ENCODE peak calls at places on chromosomes 4 and X, in ten cellular contexts. One of them, this sample, is unnamed.

GRCh38 chr4:179307297-179308136 is 1865.3 kb upstream of the AGA start:
- DNase-seq in fibroblast of mammary gland: peak
- DNase-seq in NT2/D1: peak
- DNase-seq in activated CD8-positive, alpha-beta T cell treated with anti-CD3 and anti-CD28 coated beads for 36 hours: peak
- DNase-seq in mucosa of descending colon: no peak
- DNase-seq in psoas muscle: no peak
- DNase-seq in effector memory CD8-positive, alpha-beta T cell: no peak
- DNase-seq in EL: peak
- DNase-seq in Right ventricle myocardium inferior: no peak
- DNase-seq in activated CD4-positive, alpha-beta T cell treated with anti-CD3 and anti-CD28 coated beads, Interleukin-2, amount 10 ng/mL, durations not matched to agents 7 days and 5 days: peak
- DNase-seq in this sample: peak

GRCh38 chrX:42151808-42152207 is 228.5 kb upstream of the CASK start:
- DNase-seq in activated CD4-positive, alpha-beta T cell treated with anti-CD3 and anti-CD28 coated beads, Interleukin-2, amount 10 ng/mL, durations not matched to agents 7 days and 5 days: no peak
- DNase-seq in EL: no peak
- DNase-seq in fibroblast of mammary gland: no peak
- DNase-seq in psoas muscle: no peak
- DNase-seq in Right ventricle myocardium inferior: no peak
- DNase-seq in mucosa of descending colon: no peak
- DNase-seq in effector memory CD8-positive, alpha-beta T cell: no peak
- DNase-seq in NT2/D1: no peak
- DNase-seq in activated CD8-positive, alpha-beta T cell treated with anti-CD3 and anti-CD28 coated beads for 36 hours: no peak
- DNase-seq in this sample: no peak

GRCh38 chr4:168486961-168487820 is 6.9 kb upstream of the DDX60L start:
- DNase-seq in psoas muscle: no peak
- DNase-seq in activated CD8-positive, alpha-beta T cell treated with anti-CD3 and anti-CD28 coated beads for 36 hours: peak
- DNase-seq in effector memory CD8-positive, alpha-beta T cell: no peak
- DNase-seq in Right ventricle myocardium inferior: no peak
- DNase-seq in NT2/D1: no peak
- DNase-seq in activated CD4-positive, alpha-beta T cell treated with anti-CD3 and anti-CD28 coated beads, Interleukin-2, amount 10 ng/mL, durations not matched to agents 7 days and 5 days: no peak
- DNase-seq in mucosa of descending colon: no peak
- DNase-seq in fibroblast of mammary gland: peak
- DNase-seq in EL: peak
- DNase-seq in this sample: no peak

GRCh38 chr4:139875456-139875855 is 209.8 kb downstream of the MGST2 start:
- DNase-seq in fibroblast of mammary gland: no peak
- DNase-seq in Right ventricle myocardium inferior: no peak
- DNase-seq in activated CD8-positive, alpha-beta T cell treated with anti-CD3 and anti-CD28 coated beads for 36 hours: no peak
- DNase-seq in NT2/D1: peak
- DNase-seq in mucosa of descending colon: no peak
- DNase-seq in effector memory CD8-positive, alpha-beta T cell: no peak
- DNase-seq in activated CD4-positive, alpha-beta T cell treated with anti-CD3 and anti-CD28 coated beads, Interleukin-2, amount 10 ng/mL, durations not matched to agents 7 days and 5 days: no peak
- DNase-seq in EL: no peak
- DNase-seq in psoas muscle: no peak
- DNase-seq in this sample: no peak

GRCh38 chrX:40468033-40468979 is 112.5 kb upstream of the ATP6AP2 start:
- DNase-seq in mucosa of descending colon: no peak
- DNase-seq in effector memory CD8-positive, alpha-beta T cell: no peak
- DNase-seq in EL: peak
- DNase-seq in Right ventricle myocardium inferior: no peak
- DNase-seq in NT2/D1: peak
- DNase-seq in activated CD8-positive, alpha-beta T cell treated with anti-CD3 and anti-CD28 coated beads for 36 hours: peak
- DNase-seq in activated CD4-positive, alpha-beta T cell treated with anti-CD3 and anti-CD28 coated beads, Interleukin-2, amount 10 ng/mL, durations not matched to agents 7 days and 5 days: peak
- DNase-seq in psoas muscle: no peak
- DNase-seq in fibroblast of mammary gland: peak
- DNase-seq in this sample: peak

GRCh38 chrX:153670748-153671588 is 2.6 kb downstream of the PNCK start:
- DNase-seq in psoas muscle: no peak
- DNase-seq in mucosa of descending colon: no peak
- DNase-seq in Right ventricle myocardium inferior: peak
- DNase-seq in fibroblast of mammary gland: no peak
- DNase-seq in effector memory CD8-positive, alpha-beta T cell: no peak
- DNase-seq in activated CD8-positive, alpha-beta T cell treated with anti-CD3 and anti-CD28 coated beads for 36 hours: no peak
- DNase-seq in EL: no peak
- DNase-seq in NT2/D1: no peak
- DNase-seq in activated CD4-positive, alpha-beta T cell treated with anti-CD3 and anti-CD28 coated beads, Interleukin-2, amount 10 ng/mL, durations not matched to agents 7 days and 5 days: no peak
- DNase-seq in this sample: no peak

GRCh38 chr4:97453186-97453585 is 690.1 kb downstream of the STPG2 start:
- DNase-seq in activated CD4-positive, alpha-beta T cell treated with anti-CD3 and anti-CD28 coated beads, Interleukin-2, amount 10 ng/mL, durations not matched to agents 7 days and 5 days: no peak
- DNase-seq in activated CD8-positive, alpha-beta T cell treated with anti-CD3 and anti-CD28 coated beads for 36 hours: no peak
- DNase-seq in effector memory CD8-positive, alpha-beta T cell: no peak
- DNase-seq in psoas muscle: no peak
- DNase-seq in EL: no peak
- DNase-seq in Right ventricle myocardium inferior: no peak
- DNase-seq in mucosa of descending colon: no peak
- DNase-seq in NT2/D1: no peak
- DNase-seq in fibroblast of mammary gland: no peak
- DNase-seq in this sample: no peak

GRCh38 chr4:2048831-2049230 is 10.3 kb upstream of the NAT8L start:
- DNase-seq in fibroblast of mammary gland: peak
- DNase-seq in psoas muscle: no peak
- DNase-seq in mucosa of descending colon: no peak
- DNase-seq in Right ventricle myocardium inferior: no peak
- DNase-seq in activated CD8-positive, alpha-beta T cell treated with anti-CD3 and anti-CD28 coated beads for 36 hours: no peak
- DNase-seq in activated CD4-positive, alpha-beta T cell treated with anti-CD3 and anti-CD28 coated beads, Interleukin-2, amount 10 ng/mL, durations not matched to agents 7 days and 5 days: no peak
- DNase-seq in EL: no peak
- DNase-seq in effector memory CD8-positive, alpha-beta T cell: no peak
- DNase-seq in NT2/D1: no peak
- DNase-seq in this sample: no peak

GRCh38 chr4:74618659-74619058 is 173.7 kb downstream of the AREG start:
- DNase-seq in NT2/D1: no peak
- DNase-seq in activated CD8-positive, alpha-beta T cell treated with anti-CD3 and anti-CD28 coated beads for 36 hours: no peak
- DNase-seq in effector memory CD8-positive, alpha-beta T cell: no peak
- DNase-seq in psoas muscle: no peak
- DNase-seq in fibroblast of mammary gland: peak
- DNase-seq in Right ventricle myocardium inferior: no peak
- DNase-seq in EL: peak
- DNase-seq in activated CD4-positive, alpha-beta T cell treated with anti-CD3 and anti-CD28 coated beads, Interleukin-2, amount 10 ng/mL, durations not matched to agents 7 days and 5 days: no peak
- DNase-seq in mucosa of descending colon: no peak
- DNase-seq in this sample: no peak

GRCh38 chrX:87078231-87078630 is 439.4 kb upstream of the KLHL4 start:
- DNase-seq in EL: no peak
- DNase-seq in fibroblast of mammary gland: no peak
- DNase-seq in mucosa of descending colon: no peak
- DNase-seq in psoas muscle: no peak
- DNase-seq in Right ventricle myocardium inferior: no peak
- DNase-seq in activated CD8-positive, alpha-beta T cell treated with anti-CD3 and anti-CD28 coated beads for 36 hours: no peak
- DNase-seq in effector memory CD8-positive, alpha-beta T cell: no peak
- DNase-seq in activated CD4-positive, alpha-beta T cell treated with anti-CD3 and anti-CD28 coated beads, Interleukin-2, amount 10 ng/mL, durations not matched to agents 7 days and 5 days: no peak
- DNase-seq in NT2/D1: no peak
- DNase-seq in this sample: no peak

GRCh38 chr4:56976283-56976877 is 1.0 kb downstream of the NOA1 start:
- DNase-seq in activated CD4-positive, alpha-beta T cell treated with anti-CD3 and anti-CD28 coated beads, Interleukin-2, amount 10 ng/mL, durations not matched to agents 7 days and 5 days: no peak
- DNase-seq in EL: peak
- DNase-seq in Right ventricle myocardium inferior: peak
- DNase-seq in NT2/D1: no peak
- DNase-seq in activated CD8-positive, alpha-beta T cell treated with anti-CD3 and anti-CD28 coated beads for 36 hours: peak
- DNase-seq in psoas muscle: no peak
- DNase-seq in effector memory CD8-positive, alpha-beta T cell: no peak
- DNase-seq in mucosa of descending colon: no peak
- DNase-seq in fibroblast of mammary gland: no peak
- DNase-seq in this sample: peak

GRCh38 chrX:27599928-27600327 is 9.8 kb downstream of the DCAF8L2 start:
- DNase-seq in EL: no peak
- DNase-seq in activated CD4-positive, alpha-beta T cell treated with anti-CD3 and anti-CD28 coated beads, Interleukin-2, amount 10 ng/mL, durations not matched to agents 7 days and 5 days: no peak
- DNase-seq in psoas muscle: no peak
- DNase-seq in fibroblast of mammary gland: peak
- DNase-seq in activated CD8-positive, alpha-beta T cell treated with anti-CD3 and anti-CD28 coated beads for 36 hours: no peak
- DNase-seq in mucosa of descending colon: no peak
- DNase-seq in NT2/D1: no peak
- DNase-seq in effector memory CD8-positive, alpha-beta T cell: no peak
- DNase-seq in Right ventricle myocardium inferior: no peak
- DNase-seq in this sample: no peak

GRCh38 chr4:87975466-87975865 is at the start of gene SPP1:
- DNase-seq in fibroblast of mammary gland: peak
- DNase-seq in psoas muscle: no peak
- DNase-seq in Right ventricle myocardium inferior: no peak
- DNase-seq in EL: peak
- DNase-seq in mucosa of descending colon: no peak
- DNase-seq in NT2/D1: peak
- DNase-seq in effector memory CD8-positive, alpha-beta T cell: no peak
- DNase-seq in activated CD4-positive, alpha-beta T cell treated with anti-CD3 and anti-CD28 coated beads, Interleukin-2, amount 10 ng/mL, durations not matched to agents 7 days and 5 days: peak
- DNase-seq in activated CD8-positive, alpha-beta T cell treated with anti-CD3 and anti-CD28 coated beads for 36 hours: peak
- DNase-seq in this sample: peak

GRCh38 chr4:183099537-183100297 is 660 bp downstream of the WWC2 start:
- DNase-seq in mucosa of descending colon: peak
- DNase-seq in EL: peak
- DNase-seq in Right ventricle myocardium inferior: peak
- DNase-seq in activated CD4-positive, alpha-beta T cell treated with anti-CD3 and anti-CD28 coated beads, Interleukin-2, amount 10 ng/mL, durations not matched to agents 7 days and 5 days: no peak
- DNase-seq in effector memory CD8-positive, alpha-beta T cell: no peak
- DNase-seq in psoas muscle: peak
- DNase-seq in activated CD8-positive, alpha-beta T cell treated with anti-CD3 and anti-CD28 coated beads for 36 hours: peak
- DNase-seq in fibroblast of mammary gland: no peak
- DNase-seq in NT2/D1: no peak
- DNase-seq in this sample: peak

GRCh38 chrX:76427560-76428242 is at the start of gene MAGEE1:
- DNase-seq in EL: peak
- DNase-seq in mucosa of descending colon: peak
- DNase-seq in activated CD4-positive, alpha-beta T cell treated with anti-CD3 and anti-CD28 coated beads, Interleukin-2, amount 10 ng/mL, durations not matched to agents 7 days and 5 days: peak
- DNase-seq in Right ventricle myocardium inferior: peak
- DNase-seq in activated CD8-positive, alpha-beta T cell treated with anti-CD3 and anti-CD28 coated beads for 36 hours: peak
- DNase-seq in fibroblast of mammary gland: peak
- DNase-seq in effector memory CD8-positive, alpha-beta T cell: peak
- DNase-seq in NT2/D1: peak
- DNase-seq in psoas muscle: peak
- DNase-seq in this sample: peak

GRCh38 chrX:69066966-69067525 is 98.2 kb downstream of the PJA1 start:
- DNase-seq in NT2/D1: no peak
- DNase-seq in effector memory CD8-positive, alpha-beta T cell: no peak
- DNase-seq in psoas muscle: no peak
- DNase-seq in activated CD4-positive, alpha-beta T cell treated with anti-CD3 and anti-CD28 coated beads, Interleukin-2, amount 10 ng/mL, durations not matched to agents 7 days and 5 days: no peak
- DNase-seq in fibroblast of mammary gland: peak
- DNase-seq in activated CD8-positive, alpha-beta T cell treated with anti-CD3 and anti-CD28 coated beads for 36 hours: no peak
- DNase-seq in Right ventricle myocardium inferior: no peak
- DNase-seq in EL: no peak
- DNase-seq in mucosa of descending colon: no peak
- DNase-seq in this sample: no peak

GRCh38 chrX:74179071-74179470 is 124.9 kb upstream of the ZCCHC13 start:
- DNase-seq in activated CD4-positive, alpha-beta T cell treated with anti-CD3 and anti-CD28 coated beads, Interleukin-2, amount 10 ng/mL, durations not matched to agents 7 days and 5 days: no peak
- DNase-seq in NT2/D1: no peak
- DNase-seq in psoas muscle: no peak
- DNase-seq in effector memory CD8-positive, alpha-beta T cell: no peak
- DNase-seq in Right ventricle myocardium inferior: no peak
- DNase-seq in EL: peak
- DNase-seq in activated CD8-positive, alpha-beta T cell treated with anti-CD3 and anti-CD28 coated beads for 36 hours: no peak
- DNase-seq in fibroblast of mammary gland: peak
- DNase-seq in mucosa of descending colon: no peak
- DNase-seq in this sample: no peak

GRCh38 chr4:187256897-187257296 is 533.2 kb upstream of the FAT1 start:
- DNase-seq in fibroblast of mammary gland: no peak
- DNase-seq in NT2/D1: no peak
- DNase-seq in activated CD4-positive, alpha-beta T cell treated with anti-CD3 and anti-CD28 coated beads, Interleukin-2, amount 10 ng/mL, durations not matched to agents 7 days and 5 days: no peak
- DNase-seq in activated CD8-positive, alpha-beta T cell treated with anti-CD3 and anti-CD28 coated beads for 36 hours: no peak
- DNase-seq in mucosa of descending colon: no peak
- DNase-seq in EL: no peak
- DNase-seq in Right ventricle myocardium inferior: no peak
- DNase-seq in psoas muscle: no peak
- DNase-seq in effector memory CD8-positive, alpha-beta T cell: no peak
- DNase-seq in this sample: no peak

GRCh38 chr4:126762651-126763247 is 870.0 kb upstream of the INTU start:
- DNase-seq in activated CD8-positive, alpha-beta T cell treated with anti-CD3 and anti-CD28 coated beads for 36 hours: no peak
- DNase-seq in NT2/D1: no peak
- DNase-seq in activated CD4-positive, alpha-beta T cell treated with anti-CD3 and anti-CD28 coated beads, Interleukin-2, amount 10 ng/mL, durations not matched to agents 7 days and 5 days: no peak
- DNase-seq in psoas muscle: no peak
- DNase-seq in mucosa of descending colon: no peak
- DNase-seq in EL: no peak
- DNase-seq in Right ventricle myocardium inferior: no peak
- DNase-seq in fibroblast of mammary gland: peak
- DNase-seq in effector memory CD8-positive, alpha-beta T cell: no peak
- DNase-seq in this sample: no peak

GRCh38 chrX:107154787-107155620 is 36.4 kb upstream of the RBM41 start:
- DNase-seq in mucosa of descending colon: no peak
- DNase-seq in EL: peak
- DNase-seq in fibroblast of mammary gland: peak
- DNase-seq in effector memory CD8-positive, alpha-beta T cell: no peak
- DNase-seq in Right ventricle myocardium inferior: no peak
- DNase-seq in activated CD4-positive, alpha-beta T cell treated with anti-CD3 and anti-CD28 coated beads, Interleukin-2, amount 10 ng/mL, durations not matched to agents 7 days and 5 days: no peak
- DNase-seq in activated CD8-positive, alpha-beta T cell treated with anti-CD3 and anti-CD28 coated beads for 36 hours: peak
- DNase-seq in NT2/D1: no peak
- DNase-seq in psoas muscle: no peak
- DNase-seq in this sample: no peak

GRCh38 chr4:139933541-139933940 is 220.4 kb downstream of the MAML3 start:
- DNase-seq in EL: no peak
- DNase-seq in effector memory CD8-positive, alpha-beta T cell: no peak
- DNase-seq in NT2/D1: no peak
- DNase-seq in mucosa of descending colon: peak
- DNase-seq in activated CD4-positive, alpha-beta T cell treated with anti-CD3 and anti-CD28 coated beads, Interleukin-2, amount 10 ng/mL, durations not matched to agents 7 days and 5 days: no peak
- DNase-seq in Right ventricle myocardium inferior: no peak
- DNase-seq in activated CD8-positive, alpha-beta T cell treated with anti-CD3 and anti-CD28 coated beads for 36 hours: no peak
- DNase-seq in fibroblast of mammary gland: no peak
- DNase-seq in psoas muscle: no peak
- DNase-seq in this sample: peak

GRCh38 chr4:106708604-106708876 is 327.6 kb downstream of the DKK2 start:
- DNase-seq in NT2/D1: no peak
- DNase-seq in Right ventricle myocardium inferior: no peak
- DNase-seq in activated CD4-positive, alpha-beta T cell treated with anti-CD3 and anti-CD28 coated beads, Interleukin-2, amount 10 ng/mL, durations not matched to agents 7 days and 5 days: no peak
- DNase-seq in EL: no peak
- DNase-seq in activated CD8-positive, alpha-beta T cell treated with anti-CD3 and anti-CD28 coated beads for 36 hours: no peak
- DNase-seq in effector memory CD8-positive, alpha-beta T cell: no peak
- DNase-seq in mucosa of descending colon: no peak
- DNase-seq in psoas muscle: no peak
- DNase-seq in fibroblast of mammary gland: no peak
- DNase-seq in this sample: no peak

GRCh38 chr4:89356086-89356485 is 48.5 kb upstream of the GPRIN3 start:
- DNase-seq in Right ventricle myocardium inferior: no peak
- DNase-seq in effector memory CD8-positive, alpha-beta T cell: no peak
- DNase-seq in EL: no peak
- DNase-seq in mucosa of descending colon: no peak
- DNase-seq in NT2/D1: no peak
- DNase-seq in activated CD4-positive, alpha-beta T cell treated with anti-CD3 and anti-CD28 coated beads, Interleukin-2, amount 10 ng/mL, durations not matched to agents 7 days and 5 days: no peak
- DNase-seq in psoas muscle: no peak
- DNase-seq in fibroblast of mammary gland: peak
- DNase-seq in activated CD8-positive, alpha-beta T cell treated with anti-CD3 and anti-CD28 coated beads for 36 hours: no peak
- DNase-seq in this sample: peak

GRCh38 chr4:4423706-4424498 is 37.0 kb downstream of the NSG1 start:
- DNase-seq in NT2/D1: peak
- DNase-seq in Right ventricle myocardium inferior: no peak
- DNase-seq in EL: no peak
- DNase-seq in mucosa of descending colon: no peak
- DNase-seq in fibroblast of mammary gland: no peak
- DNase-seq in activated CD4-positive, alpha-beta T cell treated with anti-CD3 and anti-CD28 coated beads, Interleukin-2, amount 10 ng/mL, durations not matched to agents 7 days and 5 days: no peak
- DNase-seq in effector memory CD8-positive, alpha-beta T cell: no peak
- DNase-seq in psoas muscle: no peak
- DNase-seq in activated CD8-positive, alpha-beta T cell treated with anti-CD3 and anti-CD28 coated beads for 36 hours: no peak
- DNase-seq in this sample: no peak

GRCh38 chr4:1061372-1061700 is 49.9 kb downstream of the FGFRL1 start:
- DNase-seq in activated CD8-positive, alpha-beta T cell treated with anti-CD3 and anti-CD28 coated beads for 36 hours: no peak
- DNase-seq in EL: no peak
- DNase-seq in mucosa of descending colon: no peak
- DNase-seq in effector memory CD8-positive, alpha-beta T cell: no peak
- DNase-seq in psoas muscle: no peak
- DNase-seq in activated CD4-positive, alpha-beta T cell treated with anti-CD3 and anti-CD28 coated beads, Interleukin-2, amount 10 ng/mL, durations not matched to agents 7 days and 5 days: no peak
- DNase-seq in NT2/D1: no peak
- DNase-seq in Right ventricle myocardium inferior: peak
- DNase-seq in fibroblast of mammary gland: no peak
- DNase-seq in this sample: no peak

GRCh38 chr4:153403761-153404160 is 59.3 kb downstream of the MND1 start:
- DNase-seq in NT2/D1: no peak
- DNase-seq in fibroblast of mammary gland: peak
- DNase-seq in Right ventricle myocardium inferior: no peak
- DNase-seq in EL: no peak
- DNase-seq in mucosa of descending colon: no peak
- DNase-seq in activated CD8-positive, alpha-beta T cell treated with anti-CD3 and anti-CD28 coated beads for 36 hours: no peak
- DNase-seq in activated CD4-positive, alpha-beta T cell treated with anti-CD3 and anti-CD28 coated beads, Interleukin-2, amount 10 ng/mL, durations not matched to agents 7 days and 5 days: no peak
- DNase-seq in psoas muscle: no peak
- DNase-seq in effector memory CD8-positive, alpha-beta T cell: no peak
- DNase-seq in this sample: no peak

GRCh38 chr4:55768291-55768690 is 51.3 kb upstream of the EXOC1L start:
- DNase-seq in mucosa of descending colon: no peak
- DNase-seq in NT2/D1: peak
- DNase-seq in activated CD4-positive, alpha-beta T cell treated with anti-CD3 and anti-CD28 coated beads, Interleukin-2, amount 10 ng/mL, durations not matched to agents 7 days and 5 days: no peak
- DNase-seq in fibroblast of mammary gland: peak
- DNase-seq in activated CD8-positive, alpha-beta T cell treated with anti-CD3 and anti-CD28 coated beads for 36 hours: no peak
- DNase-seq in EL: peak
- DNase-seq in effector memory CD8-positive, alpha-beta T cell: no peak
- DNase-seq in Right ventricle myocardium inferior: no peak
- DNase-seq in psoas muscle: no peak
- DNase-seq in this sample: peak

GRCh38 chrX:9700555-9700954 is 65.1 kb downstream of the GPR143 start:
- DNase-seq in mucosa of descending colon: no peak
- DNase-seq in NT2/D1: no peak
- DNase-seq in activated CD8-positive, alpha-beta T cell treated with anti-CD3 and anti-CD28 coated beads for 36 hours: no peak
- DNase-seq in effector memory CD8-positive, alpha-beta T cell: no peak
- DNase-seq in activated CD4-positive, alpha-beta T cell treated with anti-CD3 and anti-CD28 coated beads, Interleukin-2, amount 10 ng/mL, durations not matched to agents 7 days and 5 days: no peak
- DNase-seq in fibroblast of mammary gland: no peak
- DNase-seq in psoas muscle: no peak
- DNase-seq in Right ventricle myocardium inferior: no peak
- DNase-seq in EL: no peak
- DNase-seq in this sample: no peak